ENCODE peak calls at places on chromosome 16, in four cellular contexts. W is stimulated activated CD4-positive, alpha-beta T cell treated with anti-CD3 and anti-CD28 coated beads, Interleukin-12 subunit alpha, Interleukin-12 subunit beta, amount 100 ng/mL, for 48 hours; E is foreskin fibroblast; Q is H9. R is an unnamed sample.

GRCh38 chr16:70688266-70688742 is 2.5 kb upstream of the MTSS2 start:
- DNase-seq in Q (no peak), E (no peak), W (no peak), R (no peak)

GRCh38 chr16:83968483-83968865 is 430 bp downstream of the NECAB2 start:
- DNase-seq in Q (no peak), W (no peak), E (no peak), R (no peak)

GRCh38 chr16:80836846-80837245 is 32.4 kb upstream of the CDYL2 start:
- DNase-seq in W (no peak), E (peak), Q (no peak), R (peak)

GRCh38 chr16:58422809-58423208 is 30.5 kb downstream of the GINS3 start:
- DNase-seq in Q (no peak), W (no peak), E (no peak), R (no peak)

GRCh38 chr16:88634141-88634993 is 4.0 kb upstream of the IL17C start:
- DNase-seq in W (peak), Q (peak), E (peak), R (peak)

GRCh38 chr16:11602321-11602720 is 15.6 kb upstream of the LITAF start:
- DNase-seq in E (no peak), W (no peak), Q (no peak), R (no peak)

GRCh38 chr16:46822270-46822669 is 8.7 kb downstream of the C16orf87 start:
- DNase-seq in Q (no peak), E (no peak), W (peak), R (no peak)

GRCh38 chr16:54986404-54986803 is 55.7 kb downstream of the IRX5 start:
- DNase-seq in E (no peak), Q (no peak), W (no peak), R (no peak)

GRCh38 chr16:71885261-71885650 is 1.3 kb upstream of the ZNF821 start:
- DNase-seq in Q (no peak), W (no peak), E (no peak), R (peak)

GRCh38 chr16:50156590-50156989 is 3.5 kb downstream of the TENT4B start:
- DNase-seq in Q (no peak), W (no peak), E (no peak), R (no peak)

GRCh38 chr16:86952769-86953168 is 364.4 kb downstream of the C16orf95 start:
- DNase-seq in Q (no peak), E (peak), W (no peak), R (no peak)

GRCh38 chr16:85206472-85207356 is 94.4 kb upstream of the CIBAR2 start:
- DNase-seq in W (no peak), Q (no peak), E (no peak), R (no peak)

GRCh38 chr16:3578610-3579551 is 1.7 kb upstream of the NLRC3 start:
- DNase-seq in E (no peak), W (peak), Q (no peak), R (no peak)

GRCh38 chr16:4375717-4376116 is 4.1 kb downstream of the VASN start:
- DNase-seq in Q (no peak), E (no peak), W (no peak), R (no peak)

GRCh38 chr16:5502467-5502869 is 404.9 kb upstream of the EEF2KMT start:
- DNase-seq in W (no peak), Q (peak), E (no peak), R (peak)

GRCh38 chr16:7303677-7304200 is 28.9 kb upstream of the RBFOX1 start:
- DNase-seq in Q (peak), E (no peak), W (no peak), R (no peak)

GRCh38 chr16:82059983-82060421 is 24.9 kb downstream of the HSD17B2 start:
- DNase-seq in W (no peak), Q (no peak), E (no peak), R (peak)

GRCh38 chr16:20711277-20711911 is 13.9 kb upstream of the ACSM1 start:
- DNase-seq in W (no peak), E (no peak), Q (no peak), R (no peak)

R was measured in HT-29.